ENCODE peak calls at places on chromosomes 7 and 10, in nine cellular contexts. I, X, T, O, R, K, U, P and S are unnamed samples.

GRCh38 chr10:14820010-14820774 is 17.6 kb downstream of the CDNF start:
- DNase-seq in I (no peak), X (peak), T (no peak), O (no peak), R (no peak), K (peak), U (peak), P (no peak), S (no peak)

GRCh38 chr7:13639416-13639815 is 350.1 kb downstream of the ETV1 start:
- DNase-seq in I (no peak), X (no peak), T (no peak), O (no peak), R (no peak), K (no peak), U (no peak), P (no peak), S (no peak)

GRCh38 chr7:652881-653280 is 73.6 kb upstream of the DNAAF5 start:
- DNase-seq in I (no peak), X (no peak), T (no peak), O (no peak), R (no peak), K (no peak), U (no peak), P (no peak), S (no peak)

GRCh38 chr7:149071641-149072437 is 18.7 kb downstream of the ZNF786 start:
- DNase-seq in I (no peak), X (peak), T (peak), O (peak), R (peak), K (no peak), U (no peak), P (no peak), S (no peak)

GRCh38 chr10:11003739-11004515 is 13.7 kb upstream of the CELF2 start:
- DNase-seq in I (no peak), X (no peak), T (no peak), O (no peak), R (peak), K (no peak), U (no peak), P (no peak), S (no peak)

GRCh38 chr7:25726180-25726579 is 425.8 kb upstream of the NFE2L3 start:
- DNase-seq in I (no peak), X (no peak), T (no peak), O (no peak), R (peak), K (no peak), U (no peak), P (no peak), S (no peak)

GRCh38 chr7:39595102-39595620 is 28.2 kb upstream of the RALA start:
- DNase-seq in I (no peak), X (no peak), T (no peak), O (no peak), R (no peak), K (peak), U (peak), P (no peak), S (no peak)

GRCh38 chr7:92517626-92518025 is 10.7 kb downstream of the PEX1 start:
- DNase-seq in I (no peak), X (peak), T (no peak), O (no peak), R (no peak), K (peak), U (peak), P (no peak), S (no peak)

GRCh38 chr10:42984035-42984610 is 92.7 kb upstream of the RET start:
- DNase-seq in I (no peak), X (no peak), T (no peak), O (no peak), R (no peak), K (no peak), U (no peak), P (no peak), S (no peak)

GRCh38 chr10:80472234-80473095 is 18.4 kb downstream of the TSPAN14 start:
- DNase-seq in I (peak), X (peak), T (no peak), O (no peak), R (no peak), K (peak), U (no peak), P (no peak), S (peak)

GRCh38 chr7:111168182-111168581 is 77.3 kb downstream of the LRRN3 start:
- DNase-seq in I (no peak), X (peak), T (no peak), O (no peak), R (no peak), K (peak), U (no peak), P (no peak), S (no peak)

GRCh38 chr7:129906700-129907099 is 46.1 kb downstream of the UBE2H start:
- DNase-seq in I (no peak), X (no peak), T (no peak), O (peak), R (no peak), K (peak), U (peak), P (no peak), S (no peak)

GRCh38 chr10:42962120-42962901 is 114.6 kb upstream of the RET start:
- DNase-seq in I (peak), X (no peak), T (peak), O (no peak), R (no peak), K (no peak), U (no peak), P (no peak), S (peak)

GRCh38 chr10:132100556-132101349 is 35.0 kb downstream of the JAKMIP3 start:
- DNase-seq in I (peak), X (no peak), T (no peak), O (no peak), R (no peak), K (no peak), U (no peak), P (no peak), S (no peak)

GRCh38 chr10:62681211-62681940 is 123.1 kb upstream of the ADO start:
- DNase-seq in I (no peak), X (no peak), T (peak), O (no peak), R (no peak), K (peak), U (no peak), P (no peak), S (peak)

GRCh38 chr10:17065273-17065672 is 64.3 kb downstream of the CUBN start:
- DNase-seq in I (no peak), X (no peak), T (no peak), O (no peak), R (no peak), K (no peak), U (no peak), P (no peak), S (no peak)
- TF ChIP-seq CTCF in I (no peak), X (no peak), T (no peak), O (no peak), R (no peak), K (no peak), U (no peak), P (no peak), S (no peak)

DNA sequence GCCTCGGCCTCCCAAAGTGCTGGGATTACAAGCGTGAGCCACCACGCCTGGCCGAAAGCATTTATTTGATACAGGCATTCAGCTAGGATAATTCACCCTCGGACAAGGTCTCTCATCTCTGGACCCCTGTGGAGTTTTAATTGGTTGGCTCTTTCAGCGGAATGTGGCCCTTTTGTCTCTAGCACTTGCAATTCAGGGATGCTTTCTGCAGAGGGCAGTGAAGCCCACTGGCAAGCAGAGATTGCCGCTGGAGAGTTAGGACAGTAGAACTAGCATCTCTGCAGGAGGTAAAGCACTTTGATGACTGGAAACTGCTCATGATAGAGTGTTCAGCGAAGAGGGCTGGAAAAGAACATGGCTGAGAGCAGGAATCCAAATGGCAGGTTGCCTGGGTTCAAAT is 62.0 kb downstream of the SUFU start:
- DNase-seq in I (no peak), X (no peak), T (no peak), O (no peak), R (no peak), K (no peak), U (no peak), P (no peak), S (no peak)
- TF ChIP-seq CTCF in I (no peak), X (no peak), T (no peak), O (peak), R (no peak), K (no peak), U (peak), P (no peak), S (no peak)

GRCh38 chr7:157271991-157272324 is 64.8 kb upstream of the DNAJB6 start:
- DNase-seq in I (peak), X (peak), T (peak), O (no peak), R (no peak), K (peak), U (peak), P (peak), S (peak)
- TF ChIP-seq CTCF in I (no peak), X (no peak), T (no peak), O (no peak), R (no peak), K (no peak), U (no peak), P (no peak), S (no peak)

GRCh38 chr7:7969306-7970112 is 913 bp downstream of the GLCCI1 start:
- DNase-seq in I (peak), X (peak), T (peak), O (no peak), R (peak), K (peak), U (peak), P (peak), S (peak)
- TF ChIP-seq CTCF in I (no peak), X (peak), T (no peak), O (no peak), R (no peak), K (no peak), U (no peak), P (no peak), S (no peak)

GRCh38 chr7:134646425-134647305 is at the start of gene BPGM:
- DNase-seq in I (peak), X (peak), T (peak), O (peak), R (peak), K (peak), U (peak), P (peak), S (peak)
- TF ChIP-seq CTCF in I (peak), X (peak), T (peak), O (no peak), R (no peak), K (peak), U (peak), P (no peak), S (peak)

GRCh38 chr7:76257973-76258372 is 44.5 kb upstream of the HSPB1 start:
- DNase-seq in I (no peak), X (no peak), T (no peak), O (no peak), R (peak), K (no peak), U (no peak), P (no peak), S (no peak)
- TF ChIP-seq CTCF in I (no peak), X (no peak), T (no peak), O (no peak), R (no peak), K (no peak), U (peak), P (no peak), S (no peak)

GRCh38 chr7:107450970-107451369 is 18.9 kb upstream of the GPR22 start:
- DNase-seq in I (no peak), X (peak), T (no peak), O (no peak), R (no peak), K (no peak), U (no peak), P (no peak), S (no peak)
- TF ChIP-seq CTCF in I (no peak), X (no peak), T (no peak), O (no peak), R (no peak), K (no peak), U (no peak), P (no peak), S (no peak)

GRCh38 chr10:92550924-92551323 is 23.0 kb downstream of the IDE start:
- DNase-seq in I (no peak), X (no peak), T (no peak), O (no peak), R (no peak), K (no peak), U (peak), P (no peak), S (no peak)
- TF ChIP-seq CTCF in I (no peak), X (no peak), T (no peak), O (no peak), R (no peak), K (no peak), U (no peak), P (no peak), S (no peak)